ENCODE peak calls at places on chromosomes 7 and 10, in nine cellular contexts. One of them, this sample, is unnamed.

GRCh38 chr10:63346015-63346441 is 119.7 kb downstream of the JMJD1C start:
- DNase-seq in HuH-7.5: no peak
- DNase-seq in posterior vena cava: no peak
- DNase-seq in renal cortical epithelial cell: peak
- DNase-seq in transverse colon: no peak
- DNase-seq in NCI-H2107: no peak
- DNase-seq in HEK293T: no peak
- DNase-seq in RCC 7860: no peak
- DNase-seq in GM12891: no peak
- DNase-seq in this sample: no peak

GRCh38 chr10:68158031-68158430 is 48.7 kb downstream of the MYPN start:
- DNase-seq in renal cortical epithelial cell: no peak
- DNase-seq in HuH-7.5: no peak
- DNase-seq in RCC 7860: no peak
- DNase-seq in GM12891: no peak
- DNase-seq in transverse colon: no peak
- DNase-seq in posterior vena cava: no peak
- DNase-seq in NCI-H2107: no peak
- DNase-seq in HEK293T: no peak
- DNase-seq in this sample: no peak

GRCh38 chr10:95245425-95246055 is 45.3 kb downstream of the PDLIM1 start:
- DNase-seq in NCI-H2107: no peak
- DNase-seq in RCC 7860: no peak
- DNase-seq in GM12891: no peak
- DNase-seq in transverse colon: no peak
- DNase-seq in HuH-7.5: no peak
- DNase-seq in HEK293T: no peak
- DNase-seq in renal cortical epithelial cell: no peak
- DNase-seq in posterior vena cava: no peak
- DNase-seq in this sample: peak

GRCh38 chr7:100021297-100021696 is 5.9 kb downstream of the ZKSCAN1 start:
- DNase-seq in renal cortical epithelial cell: no peak
- DNase-seq in posterior vena cava: no peak
- DNase-seq in NCI-H2107: no peak
- DNase-seq in HEK293T: no peak
- DNase-seq in HuH-7.5: no peak
- DNase-seq in GM12891: no peak
- DNase-seq in RCC 7860: no peak
- DNase-seq in transverse colon: no peak
- DNase-seq in this sample: no peak

GRCh38 chr7:85025312-85025756 is 161.5 kb downstream of the SEMA3D start:
- DNase-seq in renal cortical epithelial cell: peak
- DNase-seq in HuH-7.5: no peak
- DNase-seq in RCC 7860: no peak
- DNase-seq in GM12891: no peak
- DNase-seq in NCI-H2107: no peak
- DNase-seq in HEK293T: no peak
- DNase-seq in posterior vena cava: peak
- DNase-seq in transverse colon: peak
- DNase-seq in this sample: no peak

GRCh38 chr10:24247841-24248240 is 38.9 kb downstream of the KIAA1217 start:
- DNase-seq in transverse colon: no peak
- DNase-seq in HEK293T: no peak
- DNase-seq in HuH-7.5: no peak
- DNase-seq in RCC 7860: no peak
- DNase-seq in renal cortical epithelial cell: no peak
- DNase-seq in NCI-H2107: no peak
- DNase-seq in GM12891: no peak
- DNase-seq in posterior vena cava: no peak
- DNase-seq in this sample: no peak

GRCh38 chr10:100518761-100519241 is 860 bp downstream of the SEC31B start:
- DNase-seq in GM12891: no peak
- DNase-seq in renal cortical epithelial cell: peak
- DNase-seq in NCI-H2107: peak
- DNase-seq in RCC 7860: peak
- DNase-seq in transverse colon: peak
- DNase-seq in posterior vena cava: no peak
- DNase-seq in HuH-7.5: peak
- DNase-seq in HEK293T: peak
- DNase-seq in this sample: no peak

GRCh38 chr10:24360286-24361127 is 151.6 kb downstream of the KIAA1217 start:
- DNase-seq in RCC 7860: peak
- DNase-seq in transverse colon: peak
- DNase-seq in posterior vena cava: peak
- DNase-seq in HEK293T: peak
- DNase-seq in HuH-7.5: peak
- DNase-seq in renal cortical epithelial cell: peak
- DNase-seq in NCI-H2107: no peak
- DNase-seq in GM12891: peak
- DNase-seq in this sample: no peak

GRCh38 chr10:23151071-23151470 is 41.0 kb upstream of the PTF1A start:
- DNase-seq in transverse colon: no peak
- DNase-seq in HEK293T: no peak
- DNase-seq in renal cortical epithelial cell: no peak
- DNase-seq in posterior vena cava: no peak
- DNase-seq in NCI-H2107: no peak
- DNase-seq in HuH-7.5: no peak
- DNase-seq in GM12891: no peak
- DNase-seq in RCC 7860: no peak
- DNase-seq in this sample: no peak

This sample was measured in GM18507.